ENCODE peak calls at places on chromosomes 6 and 20, in six cellular contexts. One of them, this sample, is unnamed.

GRCh38 chr6:11362481-11363018 is 130.1 kb upstream of the NEDD9 start:
- DNase-seq in GM04503: no peak
- DNase-seq in HTR-8/SVneo: no peak
- DNase-seq in sigmoid colon: no peak
- DNase-seq in GM12865: peak; percentile 26
- DNase-seq in RCC 7860: no peak
- DNase-seq in this sample: no peak

GRCh38 chr6:48429610-48430009 is 318.6 kb upstream of the PTCHD4 start:
- DNase-seq in GM04503: no peak
- DNase-seq in HTR-8/SVneo: no peak
- DNase-seq in sigmoid colon: no peak
- DNase-seq in GM12865: no peak
- DNase-seq in RCC 7860: no peak
- DNase-seq in this sample: no peak

GRCh38 chr20:2130668-2131067 is 29.0 kb downstream of the STK35 start:
- DNase-seq in GM04503: no peak
- DNase-seq in HTR-8/SVneo: no peak
- DNase-seq in sigmoid colon: peak; percentile 35
- DNase-seq in GM12865: no peak
- DNase-seq in RCC 7860: no peak
- DNase-seq in this sample: no peak

GRCh38 chr6:18148304-18149025 is 6.4 kb downstream of the TPMT start:
- DNase-seq in GM04503: peak; percentile 85
- DNase-seq in HTR-8/SVneo: peak; percentile 67
- DNase-seq in sigmoid colon: no peak
- DNase-seq in GM12865: no peak
- DNase-seq in RCC 7860: peak; percentile 94
- DNase-seq in this sample: peak; percentile 67

GRCh38 chr6:121000381-121000780 is 333.9 kb downstream of the TBC1D32 start:
- DNase-seq in GM04503: no peak
- DNase-seq in HTR-8/SVneo: no peak
- DNase-seq in sigmoid colon: no peak
- DNase-seq in GM12865: no peak
- DNase-seq in RCC 7860: no peak
- DNase-seq in this sample: no peak

GRCh38 chr6:122977180-122977579 is 18.9 kb upstream of the CLVS2 start:
- DNase-seq in GM04503: no peak
- DNase-seq in HTR-8/SVneo: no peak
- DNase-seq in sigmoid colon: no peak
- DNase-seq in GM12865: no peak
- DNase-seq in RCC 7860: no peak
- DNase-seq in this sample: no peak

GRCh38 chr6:110960014-110960390 is 1.5 kb downstream of the GTF3C6 start:
- DNase-seq in GM04503: no peak
- DNase-seq in HTR-8/SVneo: no peak
- DNase-seq in sigmoid colon: no peak
- DNase-seq in GM12865: no peak
- DNase-seq in RCC 7860: no peak
- DNase-seq in this sample: no peak

GRCh38 chr6:10338151-10338550 is 76.7 kb downstream of the TFAP2A start:
- DNase-seq in GM04503: no peak
- DNase-seq in HTR-8/SVneo: no peak
- DNase-seq in sigmoid colon: no peak
- DNase-seq in GM12865: no peak
- DNase-seq in RCC 7860: no peak
- DNase-seq in this sample: no peak

GRCh38 chr20:44314870-44315269 is 3.9 kb upstream of the FITM2 start:
- DNase-seq in GM04503: no peak
- DNase-seq in HTR-8/SVneo: no peak
- DNase-seq in sigmoid colon: no peak
- DNase-seq in GM12865: no peak
- DNase-seq in RCC 7860: no peak
- DNase-seq in this sample: no peak

GRCh38 chr6:92681401-92681800 is 738.0 kb downstream of the EPHA7 start:
- DNase-seq in GM04503: no peak
- DNase-seq in HTR-8/SVneo: no peak
- DNase-seq in sigmoid colon: no peak
- DNase-seq in GM12865: no peak
- DNase-seq in RCC 7860: no peak
- DNase-seq in this sample: no peak

GRCh38 chr6:52511572-52512151 is 65.2 kb downstream of the TRAM2 start:
- DNase-seq in GM04503: no peak
- DNase-seq in HTR-8/SVneo: no peak
- DNase-seq in sigmoid colon: no peak
- DNase-seq in GM12865: no peak
- DNase-seq in RCC 7860: peak; percentile 10
- DNase-seq in this sample: no peak

GRCh38 chr20:48489656-48490055 is 338.1 kb downstream of the PREX1 start:
- DNase-seq in GM04503: no peak
- DNase-seq in HTR-8/SVneo: no peak
- DNase-seq in sigmoid colon: no peak
- DNase-seq in GM12865: no peak
- DNase-seq in RCC 7860: no peak
- DNase-seq in this sample: no peak

GRCh38 chr20:33506576-33506975 is 16.7 kb downstream of the CBFA2T2 start:
- DNase-seq in GM04503: no peak
- DNase-seq in HTR-8/SVneo: no peak
- DNase-seq in sigmoid colon: no peak
- DNase-seq in GM12865: no peak
- DNase-seq in RCC 7860: no peak
- DNase-seq in this sample: no peak

GRCh38 chr6:78701407-78701806 is 165.9 kb upstream of the IRAK1BP1 start:
- DNase-seq in GM04503: no peak
- DNase-seq in HTR-8/SVneo: peak; percentile 3
- DNase-seq in sigmoid colon: no peak
- DNase-seq in GM12865: no peak
- DNase-seq in RCC 7860: peak; percentile 51
- DNase-seq in this sample: peak; percentile 61

GRCh38 chr6:31197559-31198305 is 27.2 kb upstream of the POU5F1 start:
- DNase-seq in GM04503: peak; percentile 32
- DNase-seq in HTR-8/SVneo: peak; percentile 78
- DNase-seq in sigmoid colon: peak; percentile 95
- DNase-seq in GM12865: peak; percentile 97
- DNase-seq in RCC 7860: peak; percentile 70
- DNase-seq in this sample: peak; percentile 91

GRCh38 chr20:112396-112795 is 24.9 kb downstream of the DEFB125 start:
- DNase-seq in GM04503: no peak
- DNase-seq in HTR-8/SVneo: no peak
- DNase-seq in sigmoid colon: no peak
- DNase-seq in GM12865: no peak
- DNase-seq in RCC 7860: no peak
- DNase-seq in this sample: peak; percentile 3

GRCh38 chr20:13865825-13866351 is 81.1 kb downstream of the NDUFAF5 start:
- DNase-seq in GM04503: peak; percentile 91
- DNase-seq in HTR-8/SVneo: no peak
- DNase-seq in sigmoid colon: no peak
- DNase-seq in GM12865: no peak
- DNase-seq in RCC 7860: no peak
- DNase-seq in this sample: peak; percentile 11

This sample was measured in MCF 10A.